ENCODE peak calls at places on chromosomes 6 and 20, in nine cellular contexts. U, Y, I, V, D, L, Z, H and C are unnamed samples. For H3K4me1, the result is how much of the 10 kb centered on the place peaks cover.

GRCh38 chr6:104118274-104118673 is 741.4 kb downstream of the HACE1 start:
- DNase-seq in U (no peak), Y (no peak), I (no peak), V (no peak), D (no peak), L (peak), Z (no peak), H (no peak), C (no peak)

GRCh38 chr6:36608788-36609563 is 14.8 kb downstream of the SRSF3 start:
- DNase-seq in U (no peak), Y (no peak), I (no peak), V (no peak), D (peak), L (no peak), Z (no peak), H (peak), C (no peak)

GRCh38 chr20:9912858-9913434 is 74.1 kb upstream of the PAK5 start:
- DNase-seq in U (no peak), Y (peak), I (peak), V (peak), D (peak), L (peak), Z (no peak), H (no peak), C (peak)

GRCh38 chr20:62186887-62187866 is 4.3 kb downstream of the MTG2 start:
- DNase-seq in U (no peak), Y (no peak), I (no peak), V (no peak), D (no peak), L (peak), Z (no peak), H (no peak), C (no peak)

GRCh38 chr20:4685923-4686221 is 35.8 kb upstream of the PRND start:
- DNase-seq in U (no peak), Y (no peak), I (no peak), V (no peak), D (no peak), L (no peak), Z (no peak), H (no peak), C (no peak)

GRCh38 chr6:30615958-30616810 is 859 bp downstream of the PPP1R10 start:
- DNase-seq in U (no peak), Y (peak), I (no peak), V (no peak), D (no peak), L (no peak), Z (no peak), H (no peak), C (no peak)

GRCh38 chr6:39335780-39336541 is 13.5 kb upstream of the KCNK16 start:
- DNase-seq in U (no peak), Y (no peak), I (no peak), V (peak), D (no peak), L (peak), Z (no peak), H (no peak), C (no peak)

GRCh38 chr6:112979830-112980229 is 632.7 kb downstream of the RFPL4B start:
- DNase-seq in U (no peak), Y (no peak), I (peak), V (no peak), D (no peak), L (peak), Z (no peak), H (no peak), C (peak)

GRCh38 chr6:137341721-137342195 is 122.6 kb upstream of the IFNGR1 start:
- DNase-seq in U (no peak), Y (peak), I (peak), V (peak), D (peak), L (no peak), Z (peak), H (no peak), C (peak)

GRCh38 chr20:17752452-17752851 is 52.7 kb downstream of the BANF2 start:
- DNase-seq in U (no peak), Y (no peak), I (no peak), V (no peak), D (no peak), L (no peak), Z (no peak), H (no peak), C (no peak)

GRCh38 chr6:145148392-145149175 is 586.7 kb downstream of the EPM2A start:
- DNase-seq in U (peak), Y (peak), I (peak), V (no peak), D (no peak), L (peak), Z (no peak), H (no peak), C (peak)

GRCh38 chr20:49115565-49115964 is 69.5 kb downstream of the CSE1L start:
- DNase-seq in U (no peak), Y (no peak), I (no peak), V (no peak), D (no peak), L (no peak), Z (no peak), H (peak), C (no peak)

GRCh38 chr6:12490904-12491571 is 200.9 kb downstream of the EDN1 start:
- DNase-seq in U (no peak), Y (peak), I (peak), V (no peak), D (no peak), L (peak), Z (no peak), H (no peak), C (no peak)

GRCh38 chr6:139553916-139554315 is 179.5 kb upstream of the CITED2 start:
- DNase-seq in U (no peak), Y (no peak), I (no peak), V (no peak), D (no peak), L (no peak), Z (no peak), H (no peak), C (no peak)

GRCh38 chr20:45576995-45577394 is 2.1 kb downstream of the WFDC8 start:
- DNase-seq in U (no peak), Y (no peak), I (no peak), V (no peak), D (no peak), L (no peak), Z (no peak), H (no peak), C (no peak)

GRCh38 chr6:4503700-4504099 is 272.5 kb upstream of the CDYL start:
- DNase-seq in U (no peak), Y (no peak), I (no peak), V (no peak), D (no peak), L (no peak), Z (no peak), H (no peak), C (no peak)

GRCh38 chr6:110180228-110181008 is at the start of gene CDC40:
- DNase-seq in U (no peak), Y (no peak), I (peak), V (peak), D (peak), L (no peak), Z (peak), H (peak), C (peak)

GRCh38 chr20:61387204-61387958 is 135.3 kb downstream of the CDH4 start:
- DNase-seq in U (no peak), Y (peak), I (peak), V (no peak), D (peak), L (peak), Z (no peak), H (no peak), C (peak)

GRCh38 chr20:50903353-50904051 is 27.7 kb downstream of the ADNP start:
- DNase-seq in U (no peak), Y (no peak), I (no peak), V (no peak), D (no peak), L (no peak), Z (no peak), H (no peak), C (no peak)

GRCh38 chr20:45340951-45341350 is 7.3 kb downstream of the SDC4 start:
- DNase-seq in U (no peak), Y (no peak), I (no peak), V (no peak), D (no peak), L (peak), Z (no peak), H (no peak), C (no peak)

GRCh38 chr6:135995160-135995898 is 143.8 kb downstream of the PDE7B start:
- DNase-seq in U (no peak), Y (peak), I (no peak), V (no peak), D (no peak), L (peak), Z (no peak), H (no peak), C (no peak)

GRCh38 chr6:129515004-129515403 is 195.0 kb downstream of the ARHGAP18 start:
- DNase-seq in U (no peak), Y (no peak), I (no peak), V (no peak), D (no peak), L (no peak), Z (no peak), H (no peak), C (no peak)

GRCh38 chr6:50113114-50113857 is 63.6 kb upstream of the DEFB112 start:
- DNase-seq in U (no peak), Y (no peak), I (no peak), V (no peak), D (no peak), L (no peak), Z (no peak), H (no peak), C (no peak)

GRCh38 chr6:154410619-154411044 is 54.0 kb upstream of the IPCEF1 start:
- DNase-seq in U (no peak), Y (peak), I (peak), V (peak), D (no peak), L (peak), Z (no peak), H (peak), C (peak)

GRCh38 chr6:28807682-28808280 is 116.0 kb downstream of the TRIM27 start:
- DNase-seq in U (no peak), Y (peak), I (peak), V (no peak), D (no peak), L (peak), Z (no peak), H (no peak), C (no peak)

GRCh38 chr6:107594736-107595135 is 104.8 kb downstream of the SOBP start:
- DNase-seq in U (no peak), Y (no peak), I (no peak), V (no peak), D (no peak), L (no peak), Z (no peak), H (no peak), C (no peak)

GRCh38 chr20:17992224-17992637 is 23.4 kb downstream of the MGME1 start:
- DNase-seq in U (peak), Y (no peak), I (no peak), V (no peak), D (no peak), L (no peak), Z (no peak), H (no peak), C (no peak)

GRCh38 chr6:6193221-6193745 is 127.2 kb downstream of the F13A1 start:
- DNase-seq in U (no peak), Y (no peak), I (no peak), V (no peak), D (no peak), L (no peak), Z (no peak), H (no peak), C (no peak)

GRCh38 chr6:125983246-125983945 is 2.9 kb upstream of the TRMT11 start:
- DNase-seq in U (no peak), Y (peak), I (no peak), V (no peak), D (no peak), L (peak), Z (no peak), H (no peak), C (no peak)

GRCh38 chr6:145822432-145822831 is 7.8 kb upstream of the FBXO30 start:
- DNase-seq in U (no peak), Y (no peak), I (no peak), V (no peak), D (no peak), L (no peak), Z (no peak), H (no peak), C (no peak)

GRCh38 chr6:117545161-117545595 is 57.1 kb downstream of the GOPC start:
- DNase-seq in U (no peak), Y (no peak), I (no peak), V (no peak), D (no peak), L (peak), Z (no peak), H (no peak), C (no peak)

GRCh38 chr20:25394276-25394675 is 3.6 kb upstream of the ABHD12 start:
- DNase-seq in U (no peak), Y (no peak), I (no peak), V (no peak), D (no peak), L (no peak), Z (no peak), H (no peak), C (no peak)

GRCh38 chr6:401239-401993 is 9.9 kb downstream of the IRF4 start:
- DNase-seq in U (no peak), Y (no peak), I (no peak), V (no peak), D (no peak), L (no peak), Z (no peak), H (no peak), C (no peak)

GRCh38 chr20:50642288-50642803 is 49.0 kb downstream of the RIPOR3 start:
- DNase-seq in U (no peak), Y (peak), I (no peak), V (no peak), D (no peak), L (no peak), Z (no peak), H (no peak), C (no peak)

GRCh38 chr6:168744866-168745265 is 303.9 kb downstream of the SMOC2 start:
- DNase-seq in U (no peak), Y (no peak), I (no peak), V (no peak), D (no peak), L (no peak), Z (no peak), H (no peak), C (no peak)

GRCh38 chr6:168742146-168742782 is 301.3 kb downstream of the SMOC2 start:
- DNase-seq in U (no peak), Y (no peak), I (no peak), V (no peak), D (no peak), L (no peak), Z (no peak), H (no peak), C (no peak)

GRCh38 chr6:168739381-168739780 is 298.4 kb downstream of the SMOC2 start:
- DNase-seq in U (no peak), Y (no peak), I (no peak), V (no peak), D (no peak), L (no peak), Z (no peak), H (no peak), C (no peak)

GRCh38 chr6:168737481-168737880 is 296.5 kb downstream of the SMOC2 start:
- DNase-seq in U (no peak), Y (peak), I (no peak), V (no peak), D (no peak), L (peak), Z (no peak), H (no peak), C (no peak)

DNA sequence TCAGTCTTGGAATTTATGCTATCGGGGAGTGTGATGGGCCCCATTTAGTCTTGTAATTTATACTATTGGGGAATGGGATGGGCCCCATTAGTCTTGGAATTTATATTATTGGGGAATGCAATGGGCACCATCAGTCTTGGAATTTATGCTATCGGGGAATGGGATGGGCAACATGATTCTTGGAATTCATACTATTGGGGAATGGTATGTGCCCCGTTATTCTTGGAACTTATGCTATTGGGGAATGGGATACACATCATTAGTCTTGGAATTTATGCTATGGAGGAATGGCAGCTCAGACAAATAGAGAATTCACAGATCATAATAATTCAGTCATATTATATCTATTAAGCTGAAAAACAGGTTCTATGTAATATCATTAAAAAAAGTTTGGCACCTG is 300.3 kb downstream of the SMOC2 start:
- DNase-seq in U (no peak), Y (no peak), I (no peak), V (no peak), D (no peak), L (no peak), Z (no peak), H (no peak), C (no peak)
- H3K4me1 ChIP-seq in U (under half), Y (under half), I (under half), V (under half), D (under half), L (under half), Z (under half), H (under half), C (under half)

GRCh38 chr20:47013606-47014005 is 119.0 kb downstream of the EYA2 start:
- DNase-seq in U (no peak), Y (no peak), I (no peak), V (no peak), D (no peak), L (no peak), Z (no peak), H (no peak), C (no peak)
- TF ChIP-seq CTCF in U (no peak), Y (no peak), I (no peak), V (no peak), D (no peak), L (no peak), Z (no peak), H (no peak), C (no peak)

GRCh38 chr6:105920071-105920470 is 166.1 kb upstream of the PRDM1 start:
- DNase-seq in U (no peak), Y (no peak), I (no peak), V (no peak), D (no peak), L (peak), Z (no peak), H (no peak), C (no peak)
- H3K27ac ChIP-seq in U (no peak), Y (no peak), I (no peak), V (no peak), D (no peak), L (peak), Z (no peak), H (no peak), C (no peak)

GRCh38 chr6:17865243-17865642 is 122.2 kb downstream of the KIF13A start:
- DNase-seq in U (no peak), Y (no peak), I (no peak), V (peak), D (no peak), L (peak), Z (peak), H (no peak), C (no peak)
- H3K4me1 ChIP-seq in U (under half), Y (half or more), I (half or more), V (under half), D (under half), L (half or more), Z (half or more), H (under half), C (under half)

GRCh38 chr20:13140775-13141174 is 80.3 kb upstream of the ISM1 start:
- DNase-seq in U (no peak), Y (no peak), I (no peak), V (no peak), D (no peak), L (no peak), Z (no peak), H (no peak), C (no peak)
- TF ChIP-seq CTCF in U (no peak), Y (no peak), I (no peak), V (no peak), D (no peak), L (no peak), Z (no peak), H (no peak), C (no peak)

GRCh38 chr6:21971540-21971939 is 325.3 kb downstream of the PRL start:
- DNase-seq in U (no peak), Y (no peak), I (no peak), V (no peak), D (no peak), L (no peak), Z (no peak), H (no peak), C (no peak)
- H3K27ac ChIP-seq in U (no peak), Y (no peak), I (no peak), V (no peak), D (no peak), L (no peak), Z (peak), H (no peak), C (no peak)

GRCh38 chr20:33994624-33994913 is 858 bp downstream of the RALY start:
- DNase-seq in U (no peak), Y (no peak), I (no peak), V (no peak), D (no peak), L (no peak), Z (no peak), H (no peak), C (no peak)

GRCh38 chr20:33992145-33992922 is 1.4 kb upstream of the RALY start:
- DNase-seq in U (no peak), Y (no peak), I (no peak), V (no peak), D (no peak), L (no peak), Z (no peak), H (no peak), C (no peak)

GRCh38 chr20:33995053-33995816 is 1.5 kb downstream of the RALY start:
- DNase-seq in U (no peak), Y (no peak), I (peak), V (no peak), D (no peak), L (peak), Z (no peak), H (no peak), C (no peak)

GRCh38 chr20:33992923-33993799 is 550 bp upstream of the RALY start:
- DNase-seq in U (peak), Y (peak), I (peak), V (peak), D (peak), L (peak), Z (peak), H (peak), C (peak)

DNA sequence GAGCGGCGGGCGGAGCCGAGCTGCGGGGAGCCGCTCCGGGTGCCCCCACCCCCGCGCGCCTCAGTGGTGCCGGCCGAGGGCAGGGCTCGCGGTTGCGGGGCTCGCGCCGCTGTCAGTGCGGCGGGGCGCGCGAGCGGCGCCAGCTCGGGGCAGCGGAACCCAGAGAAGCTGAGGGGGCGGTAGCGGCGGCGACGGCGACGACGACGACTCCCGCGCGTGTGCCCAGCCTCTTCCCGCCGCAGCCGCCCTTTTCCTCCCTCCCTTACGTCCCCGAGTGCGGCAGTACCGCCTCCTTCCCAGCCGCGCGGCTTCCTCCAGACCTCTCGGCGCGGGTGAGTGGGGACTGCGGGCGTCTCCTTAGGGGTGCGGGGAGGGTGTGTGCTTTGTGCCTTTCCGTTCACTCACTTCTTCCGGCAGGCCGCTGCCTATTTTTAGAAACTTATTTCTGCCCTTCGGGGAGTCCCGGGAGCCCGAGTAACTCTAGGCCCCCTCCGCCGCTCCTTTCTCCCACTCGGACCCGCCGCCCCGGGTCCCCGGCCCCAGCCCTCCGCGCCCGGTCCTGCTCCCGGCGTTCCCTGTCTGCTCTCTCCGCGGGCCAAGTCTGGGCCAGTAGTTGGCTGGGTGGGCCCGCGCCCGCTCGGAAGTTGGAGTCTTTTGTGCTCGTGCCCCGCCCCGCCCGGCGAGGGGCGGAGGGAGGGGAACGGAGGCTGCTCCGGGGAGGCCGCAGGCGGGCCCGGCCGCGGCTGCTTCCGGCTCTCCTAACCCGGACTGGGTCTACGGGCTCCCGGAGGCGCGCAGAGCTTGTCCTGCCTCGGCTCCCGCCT is at the start of gene RALY:
- DNase-seq in U (no peak), Y (peak), I (peak), V (peak), D (peak), L (peak), Z (peak), H (peak), C (peak)
- H3K4me1 ChIP-seq in U (under half), Y (under half), I (under half), V (half or more), D (under half), L (under half), Z (half or more), H (under half), C (half or more)

GRCh38 chr20:63572788-63573738 is 976 bp downstream of the HELZ2 start:
- DNase-seq in U (no peak), Y (peak), I (no peak), V (no peak), D (no peak), L (no peak), Z (no peak), H (no peak), C (no peak)
- TF ChIP-seq CTCF in U (no peak), Y (peak), I (no peak), V (no peak), D (no peak), L (no peak), Z (no peak), H (no peak), C (no peak)